ENCODE peak calls at places on chromosomes 12 and 14, in seven cellular contexts. H is stomach, N is upper lobe of right lung, W is cardiac fibroblast, F is sigmoid colon, C is body of pancreas, B is nephron progenitor cell. M is an unnamed sample.

GRCh38 chr14:51776102-51776894 is 84.1 kb upstream of the GNG2 start:
- DNase-seq in H (no peak), N (no peak), W (peak), F (peak), C (peak), B (peak), M (no peak)

GRCh38 chr12:124689585-124689984 is 122.2 kb upstream of the NCOR2 start:
- DNase-seq in H (no peak), N (no peak), W (no peak), F (no peak), C (no peak), B (no peak), M (no peak)

GRCh38 chr12:22598763-22599161 is 26.2 kb upstream of the ETNK1 start:
- DNase-seq in H (no peak), N (no peak), W (no peak), F (no peak), C (no peak), B (no peak), M (no peak)

GRCh38 chr12:132375747-132376463 is 46.5 kb upstream of the GALNT9 start:
- DNase-seq in H (no peak), N (no peak), W (no peak), F (peak), C (no peak), B (no peak), M (peak)

GRCh38 chr12:95815635-95816212 is 25.2 kb upstream of the NTN4 start:
- DNase-seq in H (no peak), N (no peak), W (peak), F (no peak), C (no peak), B (no peak), M (no peak)

GRCh38 chr14:95876769-95877490 is at the start of gene TUNAR:
- DNase-seq in H (no peak), N (no peak), W (no peak), F (no peak), C (peak), B (peak), M (no peak)

GRCh38 chr12:3035171-3035570 is 42.0 kb upstream of the TSPAN9 start:
- DNase-seq in H (no peak), N (no peak), W (peak), F (no peak), C (no peak), B (no peak), M (no peak)

GRCh38 chr14:61556455-61556854 is 138.9 kb upstream of the HIF1A start:
- DNase-seq in H (no peak), N (no peak), W (no peak), F (no peak), C (no peak), B (no peak), M (no peak)

GRCh38 chr12:77830502-77830901 is at the start of gene NAV3:
- DNase-seq in H (no peak), N (no peak), W (peak), F (no peak), C (no peak), B (no peak), M (no peak)

GRCh38 chr14:37600880-37601741 is 5.7 kb downstream of the TTC6 start:
- DNase-seq in H (peak), N (no peak), W (no peak), F (no peak), C (no peak), B (no peak), M (no peak)

GRCh38 chr12:113874999-113875561 is 91.0 kb downstream of the RBM19 start:
- DNase-seq in H (no peak), N (no peak), W (peak), F (no peak), C (no peak), B (no peak), M (peak)
- TF ChIP-seq CTCF in H (no peak), N (no peak), W (no peak), F (no peak), C (no peak), B (no peak), M (no peak)

GRCh38 chr12:24535334-24536019 is 413.4 kb downstream of the BCAT1 start:
- DNase-seq in H (no peak), N (no peak), W (no peak), F (no peak), C (no peak), B (no peak), M (no peak)

GRCh38 chr12:24533953-24534352 is 414.9 kb downstream of the BCAT1 start:
- DNase-seq in H (no peak), N (no peak), W (no peak), F (no peak), C (no peak), B (no peak), M (no peak)

GRCh38 chr12:24534632-24535031 is 414.3 kb downstream of the BCAT1 start:
- DNase-seq in H (no peak), N (no peak), W (no peak), F (no peak), C (no peak), B (no peak), M (no peak)

GRCh38 chr12:24527102-24527501 is 421.8 kb downstream of the BCAT1 start:
- DNase-seq in H (no peak), N (no peak), W (no peak), F (no peak), C (no peak), B (no peak), M (no peak)

DNA sequence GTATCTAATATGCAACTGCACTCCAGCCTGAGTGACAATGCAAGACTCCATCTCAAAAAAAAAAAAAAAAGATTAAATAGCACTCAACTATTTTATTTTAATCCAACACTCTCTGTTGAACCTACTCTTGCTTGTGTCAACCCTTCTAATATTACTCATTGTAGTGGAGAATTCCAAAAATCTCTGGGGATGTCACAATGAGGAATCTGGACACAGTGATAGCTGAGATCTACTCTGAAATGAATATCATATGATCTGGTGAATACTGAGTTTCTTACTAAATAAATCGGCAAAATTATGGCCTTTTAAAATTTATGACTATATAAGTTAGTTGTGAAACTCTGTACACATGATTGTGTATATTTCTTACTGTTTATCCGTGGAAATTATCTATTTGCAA is 418.2 kb downstream of the BCAT1 start:
- DNase-seq in H (no peak), N (no peak), W (no peak), F (no peak), C (no peak), B (no peak), M (no peak)
- TF ChIP-seq CTCF in H (no peak), N (no peak), W (no peak), F (no peak), C (no peak), B (no peak), M (no peak)

GRCh38 chr14:53180272-53181221 is 27.4 kb upstream of the DDHD1 start:
- DNase-seq in H (no peak), N (no peak), W (peak), F (no peak), C (no peak), B (peak), M (no peak)
- TF ChIP-seq CTCF in H (no peak), N (peak), W (peak), F (no peak), C (no peak), B (no peak), M (peak)

GRCh38 chr12:106171117-106171750 is 32.5 kb upstream of the NUAK1 start:
- DNase-seq in H (no peak), N (no peak), W (no peak), F (no peak), C (no peak), B (no peak), M (no peak)
- TF ChIP-seq CTCF in H (no peak), N (no peak), W (no peak), F (no peak), C (no peak), B (no peak), M (peak)

GRCh38 chr14:30006695-30007094 is 79.0 kb upstream of the PRKD1 start:
- DNase-seq in H (no peak), N (no peak), W (no peak), F (no peak), C (no peak), B (no peak), M (no peak)

GRCh38 chr14:30002859-30003258 is 75.2 kb upstream of the PRKD1 start:
- DNase-seq in H (no peak), N (no peak), W (peak), F (no peak), C (no peak), B (no peak), M (no peak)

DNA sequence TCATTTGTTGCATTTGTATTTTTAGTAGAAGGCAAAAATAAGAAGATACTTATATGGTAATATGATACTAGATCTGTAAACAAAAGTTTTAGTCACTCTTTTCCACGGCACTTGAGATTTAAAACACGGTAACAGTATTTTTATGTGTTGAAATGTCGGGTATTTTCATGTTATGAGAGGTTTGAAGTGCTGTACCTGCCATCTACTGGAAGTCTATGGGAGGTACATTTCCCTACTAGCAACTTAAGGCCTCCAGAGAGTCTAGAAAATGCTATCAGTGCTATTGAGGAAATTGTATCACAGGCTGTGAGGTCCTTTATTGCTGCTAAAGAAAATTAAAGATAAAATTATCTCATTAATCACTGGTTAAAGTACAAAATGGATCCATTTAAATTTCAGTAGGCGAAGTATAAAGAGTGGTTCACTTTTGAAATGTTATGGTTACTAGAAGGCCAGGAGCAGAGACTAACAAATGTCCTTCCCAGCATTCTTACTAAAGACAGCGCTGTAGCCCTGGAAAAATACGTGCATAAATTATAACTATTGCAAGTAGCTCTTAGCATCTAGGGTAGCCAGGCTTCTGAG is 77.6 kb upstream of the PRKD1 start:
- DNase-seq in H (no peak), N (no peak), W (peak), F (no peak), C (peak), B (no peak), M (no peak)
- TF ChIP-seq CTCF in H (peak), N (peak), W (peak), F (peak), C (peak), B (peak), M (peak)

GRCh38 chr14:62807636-62808035 is 237.6 kb downstream of the KCNH5 start:
- DNase-seq in H (no peak), N (no peak), W (no peak), F (no peak), C (no peak), B (no peak), M (no peak)
- TF ChIP-seq CTCF in H (no peak), N (no peak), W (no peak), F (no peak), C (no peak), B (no peak), M (no peak)

M was measured in chondrocyte.